ENCODE peak calls at places on chromosomes 16 and 17, in ten cellular contexts. K is fibroblast of pulmonary artery; B is stimulated activated naive CD4-positive, alpha-beta T cell; F is nephron progenitor cell; O is midbrain; L is body of pancreas; C is HTR-8/SVneo; I is progenitor cell of endocrine pancreas; A is left cardiac atrium; Q is cerebellar nuclear complex. X is an unnamed sample.

GRCh38 chr17:63911657-63912100 is 621 bp upstream of the CSHL1 start:
- DNase-seq in K (peak), B (peak), F (peak), O (no peak), L (peak), C (peak), I (peak), A (no peak), Q (no peak), X (no peak)

GRCh38 chr17:77429735-77429984 is 288.9 kb downstream of the SEC14L1 start:
- DNase-seq in K (no peak), B (no peak), F (no peak), O (no peak), L (no peak), C (no peak), I (no peak), A (no peak), Q (no peak), X (no peak)

GRCh38 chr17:5473906-5474305 is 5.1 kb upstream of the DHX33 start:
- DNase-seq in K (no peak), B (no peak), F (no peak), O (no peak), L (no peak), C (no peak), I (no peak), A (no peak), Q (no peak), X (no peak)

GRCh38 chr17:77908501-77908900 is 50.0 kb upstream of the TNRC6C start:
- DNase-seq in K (no peak), B (no peak), F (no peak), O (no peak), L (no peak), C (no peak), I (no peak), A (no peak), Q (no peak), X (no peak)

GRCh38 chr17:75433223-75433622 is 23.2 kb upstream of the TMEM94 start:
- DNase-seq in K (no peak), B (no peak), F (no peak), O (no peak), L (no peak), C (no peak), I (no peak), A (no peak), Q (no peak), X (no peak)

GRCh38 chr16:1932050-1933028 is 10.7 kb downstream of the MSRB1 start:
- DNase-seq in K (peak), B (no peak), F (no peak), O (no peak), L (peak), C (no peak), I (no peak), A (no peak), Q (no peak), X (no peak)

GRCh38 chr16:11712122-11712521 is 30.5 kb downstream of the TXNDC11 start:
- DNase-seq in K (no peak), B (no peak), F (no peak), O (no peak), L (no peak), C (no peak), I (no peak), A (no peak), Q (no peak), X (no peak)

GRCh38 chr16:84774810-84775209 is 45.0 kb upstream of the CRISPLD2 start:
- DNase-seq in K (peak), B (no peak), F (no peak), O (no peak), L (peak), C (no peak), I (no peak), A (no peak), Q (no peak), X (no peak)

GRCh38 chr17:1577186-1577585 is 14.6 kb upstream of the PITPNA start:
- DNase-seq in K (peak), B (no peak), F (no peak), O (peak), L (peak), C (no peak), I (no peak), A (peak), Q (no peak), X (no peak)

GRCh38 chr16:25413133-25413532 is 155.5 kb upstream of the ZKSCAN2 start:
- DNase-seq in K (no peak), B (no peak), F (no peak), O (no peak), L (no peak), C (no peak), I (no peak), A (no peak), Q (no peak), X (no peak)

GRCh38 chr16:21339927-21340326 is 61.8 kb upstream of the CRYM start:
- DNase-seq in K (no peak), B (no peak), F (no peak), O (no peak), L (no peak), C (no peak), I (no peak), A (no peak), Q (no peak), X (no peak)

GRCh38 chr16:31451681-31452351 is 7.5 kb upstream of the ARMC5 start:
- DNase-seq in K (peak), B (no peak), F (peak), O (peak), L (peak), C (peak), I (no peak), A (peak), Q (no peak), X (no peak)

GRCh38 chr17:67993153-67993997 is 2.9 kb downstream of the C17orf58 start:
- DNase-seq in K (peak), B (peak), F (peak), O (peak), L (peak), C (peak), I (peak), A (peak), Q (no peak), X (no peak)

GRCh38 chr16:56667581-56668571 is at the start of gene MT1G:
- DNase-seq in K (no peak), B (no peak), F (peak), O (peak), L (peak), C (no peak), I (no peak), A (peak), Q (no peak), X (no peak)

GRCh38 chr16:87844809-87845208 is 24.5 kb downstream of the SLC7A5 start:
- DNase-seq in K (no peak), B (no peak), F (no peak), O (no peak), L (no peak), C (no peak), I (no peak), A (no peak), Q (no peak), X (no peak)

GRCh38 chr16:80369559-80369958 is 171.2 kb upstream of the DYNLRB2 start:
- DNase-seq in K (peak), B (no peak), F (peak), O (peak), L (peak), C (peak), I (peak), A (peak), Q (no peak), X (no peak)

GRCh38 chr17:57271821-57272220 is 15.5 kb downstream of the MSI2 start:
- DNase-seq in K (no peak), B (no peak), F (no peak), O (peak), L (no peak), C (no peak), I (no peak), A (no peak), Q (no peak), X (no peak)

GRCh38 chr16:11674818-11675560 is 6.7 kb downstream of the SNN start:
- DNase-seq in K (peak), B (no peak), F (no peak), O (no peak), L (no peak), C (no peak), I (no peak), A (no peak), Q (no peak), X (no peak)

GRCh38 chr17:49951362-49952080 is 17.5 kb upstream of the DLX4 start:
- DNase-seq in K (no peak), B (no peak), F (no peak), O (no peak), L (no peak), C (no peak), I (no peak), A (no peak), Q (no peak), X (no peak)

GRCh38 chr16:81094771-81095251 is 1.4 kb downstream of the GCSH start:
- DNase-seq in K (peak), B (no peak), F (no peak), O (peak), L (no peak), C (no peak), I (no peak), A (no peak), Q (no peak), X (no peak)

GRCh38 chr17:17494499-17495447 is 1.4 kb downstream of the RASD1 start:
- DNase-seq in K (peak), B (no peak), F (peak), O (no peak), L (peak), C (no peak), I (peak), A (peak), Q (no peak), X (no peak)

GRCh38 chr17:37683454-37683984 is 40.3 kb upstream of the DDX52 start:
- DNase-seq in K (no peak), B (no peak), F (no peak), O (no peak), L (no peak), C (no peak), I (no peak), A (no peak), Q (no peak), X (no peak)

GRCh38 chr17:6536566-6537065 is 19.7 kb downstream of the PITPNM3 start:
- DNase-seq in K (no peak), B (no peak), F (no peak), O (no peak), L (no peak), C (no peak), I (no peak), A (no peak), Q (no peak), X (no peak)

GRCh38 chr17:41448506-41448905 is 7.7 kb upstream of the KRT38 start:
- DNase-seq in K (peak), B (no peak), F (no peak), O (no peak), L (no peak), C (no peak), I (no peak), A (no peak), Q (no peak), X (peak)

GRCh38 chr17:40490289-40490853 is 11.1 kb downstream of the TNS4 start:
- DNase-seq in K (peak), B (no peak), F (peak), O (peak), L (peak), C (no peak), I (no peak), A (peak), Q (peak), X (no peak)

GRCh38 chr16:57380671-57381462 is 8.6 kb downstream of the CX3CL1 start:
- DNase-seq in K (peak), B (no peak), F (no peak), O (peak), L (peak), C (no peak), I (no peak), A (no peak), Q (no peak), X (no peak)

GRCh38 chr16:47258874-47259461 is 115.2 kb upstream of the NETO2 start:
- DNase-seq in K (peak), B (no peak), F (no peak), O (peak), L (no peak), C (peak), I (no peak), A (no peak), Q (no peak), X (no peak)

GRCh38 chr17:51640108-51640622 is 379.8 kb downstream of the UTP18 start:
- DNase-seq in K (no peak), B (no peak), F (no peak), O (no peak), L (no peak), C (no peak), I (no peak), A (no peak), Q (no peak), X (no peak)

GRCh38 chr16:62967606-62968005 is 931.4 kb upstream of the CDH8 start:
- DNase-seq in K (no peak), B (no peak), F (no peak), O (no peak), L (no peak), C (no peak), I (no peak), A (no peak), Q (no peak), X (no peak)